ENCODE peak calls at places on chromosomes 3 and 15, in five cellular contexts. O is Calu3, W is neural crest cell, T is MCF 10A, F is breast epithelium. P is an unnamed sample.

GRCh38 chr3:73614385-73614784 is 10.4 kb downstream of the PDZRN3 start:
- DNase-seq in O (no peak), W (no peak), T (peak), F (no peak), P (peak)

GRCh38 chr3:34376691-34377090 is 578.3 kb downstream of the PDCD6IP start:
- DNase-seq in O (no peak), W (no peak), T (no peak), F (no peak), P (no peak)

GRCh38 chr15:34987982-34988873 is at the start of gene ZNF770:
- DNase-seq in O (peak), W (peak), T (peak), F (peak), P (peak)

GRCh38 chr15:84398763-84399701 is 163.5 kb downstream of the GOLGA6L4 start:
- DNase-seq in O (no peak), W (no peak), T (no peak), F (no peak), P (no peak)

GRCh38 chr3:43644443-43644842 is 22.6 kb upstream of the ANO10 start:
- DNase-seq in O (no peak), W (no peak), T (no peak), F (no peak), P (no peak)

GRCh38 chr15:90059208-90059985 is 42.9 kb downstream of the IDH2 start:
- DNase-seq in O (no peak), W (no peak), T (peak), F (no peak), P (peak)

GRCh38 chr3:188417329-188417728 is 263.4 kb downstream of the LPP start:
- DNase-seq in O (no peak), W (no peak), T (peak), F (no peak), P (no peak)

GRCh38 chr3:123371859-123372767 is 76.8 kb downstream of the ADCY5 start:
- DNase-seq in O (no peak), W (no peak), T (no peak), F (peak), P (no peak)

GRCh38 chr3:14473411-14473891 is 66.7 kb downstream of the GRIP2 start:
- DNase-seq in O (no peak), W (no peak), T (no peak), F (no peak), P (no peak)

GRCh38 chr3:142578309-142579223 is at the start of gene ATR:
- DNase-seq in O (peak), W (peak), T (peak), F (peak), P (peak)
- TF ChIP-seq CTCF in O (no peak), W (no peak), T (no peak), F (no peak), P (peak)

DNA sequence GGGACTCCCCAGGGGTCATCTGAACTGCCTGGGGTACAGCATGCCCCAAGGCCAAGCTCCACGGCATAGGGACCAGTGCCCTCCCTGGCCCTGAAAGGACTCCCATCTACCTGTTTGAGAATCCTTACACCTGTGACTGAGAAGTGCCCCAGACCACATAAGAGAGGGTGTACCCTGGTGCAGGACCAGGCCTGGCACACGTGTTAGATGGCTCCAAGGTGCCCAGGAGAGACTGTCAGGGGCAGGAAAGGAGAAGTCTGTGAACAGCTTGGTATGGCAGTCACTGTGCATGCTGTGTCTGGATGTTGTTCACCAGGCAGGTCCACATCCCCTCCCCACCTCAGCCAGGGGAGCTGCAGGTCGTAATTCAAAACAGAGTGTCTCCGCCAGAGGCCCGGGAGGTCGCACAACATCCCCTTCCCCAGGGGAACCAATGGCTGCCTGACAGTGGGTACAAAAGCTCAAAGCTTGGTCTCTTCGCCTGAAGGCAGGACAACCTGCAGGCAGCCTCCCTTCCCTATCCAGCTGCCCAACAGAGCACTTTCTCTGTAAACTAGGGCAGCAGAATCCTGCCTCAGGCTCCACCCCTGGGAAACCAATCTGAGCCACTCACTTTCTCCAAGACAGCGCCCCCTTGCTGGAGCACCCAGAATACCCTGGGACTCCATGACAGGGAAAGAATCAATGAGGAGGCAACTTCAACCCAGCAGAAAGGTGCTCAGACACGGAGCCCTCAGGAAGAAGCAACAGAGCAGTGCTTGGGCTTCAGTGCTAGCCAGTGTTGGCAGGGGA is 3.9 kb downstream of the NUP210 start:
- DNase-seq in O (no peak), W (no peak), T (no peak), F (no peak), P (no peak)
- TF ChIP-seq CTCF in O (no peak), W (peak), T (no peak), F (no peak), P (no peak)

GRCh38 chr3:26369133-26369532 is 253.4 kb upstream of the LRRC3B start:
- DNase-seq in O (no peak), W (no peak), T (peak), F (no peak), P (no peak)
- TF ChIP-seq CTCF in O (no peak), W (no peak), T (no peak), F (no peak), P (no peak)

GRCh38 chr3:108235290-108235689 is 13.1 kb upstream of the IFT57 start:
- DNase-seq in O (no peak), W (no peak), T (no peak), F (no peak), P (no peak)

GRCh38 chr3:108241146-108241545 is 18.9 kb upstream of the IFT57 start:
- DNase-seq in O (no peak), W (no peak), T (no peak), F (no peak), P (no peak)

GRCh38 chr3:108241721-108242120 is 19.5 kb upstream of the IFT57 start:
- DNase-seq in O (no peak), W (no peak), T (no peak), F (no peak), P (no peak)

GRCh38 chr3:108242776-108243175 is 20.6 kb upstream of the IFT57 start:
- DNase-seq in O (no peak), W (no peak), T (no peak), F (no peak), P (no peak)

DNA sequence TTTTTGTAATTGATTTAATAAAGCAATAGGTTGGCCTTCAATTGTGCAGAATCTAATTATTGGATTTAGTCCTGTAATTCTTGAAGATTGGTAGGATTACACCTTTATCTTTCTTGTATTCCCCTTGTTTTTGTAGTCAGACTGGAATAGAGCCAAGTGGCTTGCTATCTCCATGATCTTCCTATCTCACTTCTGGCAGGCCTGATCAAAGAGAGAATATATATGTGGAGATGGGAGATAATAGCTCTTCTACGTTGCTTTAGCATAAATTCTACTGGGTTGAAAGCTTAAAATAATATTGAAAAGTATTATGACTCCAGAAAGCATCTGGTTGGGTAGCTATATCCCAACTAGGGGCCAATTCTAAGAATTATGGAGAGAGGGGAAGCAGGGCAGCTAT is 16.9 kb upstream of the IFT57 start:
- DNase-seq in O (no peak), W (no peak), T (no peak), F (no peak), P (no peak)
- TF ChIP-seq CTCF in O (no peak), W (no peak), T (no peak), F (no peak), P (no peak)

GRCh38 chr3:161915283-161915682 is 418.7 kb downstream of the OTOL1 start:
- DNase-seq in O (no peak), W (no peak), T (no peak), F (no peak), P (no peak)

GRCh38 chr3:161920196-161920595 is 423.6 kb downstream of the OTOL1 start:
- DNase-seq in O (no peak), W (no peak), T (no peak), F (no peak), P (no peak)

GRCh38 chr3:161913786-161914389 is 417.3 kb downstream of the OTOL1 start:
- DNase-seq in O (no peak), W (no peak), T (peak), F (no peak), P (no peak)

GRCh38 chr3:161914703-161915102 is 418.1 kb downstream of the OTOL1 start:
- DNase-seq in O (peak), W (peak), T (no peak), F (no peak), P (peak)
- TF ChIP-seq CTCF in O (no peak), W (peak), T (no peak), F (no peak), P (peak)